ENCODE peak calls at places on chromosomes 6 and 20, in six cellular contexts. J is mesenchymal stem cell, M is neuronal stem cell, K is H1, N is IMR-90, E is trophoblast cell. U is an unnamed sample.

GRCh38 chr6:34487536-34487935 is 21.7 kb downstream of the PACSIN1 start:
- DNase-seq in J (no peak), M (no peak), K (no peak), N (no peak), E (no peak), U (no peak)

GRCh38 chr6:144768676-144769599 is 483.8 kb downstream of the UTRN start:
- DNase-seq in J (no peak), M (no peak), K (no peak), N (no peak), E (no peak), U (no peak)

GRCh38 chr20:41365785-41366545 is 653 bp downstream of the EMILIN3 start:
- DNase-seq in J (no peak), M (no peak), K (no peak), N (no peak), E (peak; percentile 18), U (peak; percentile 46)

GRCh38 chr6:65569505-65569904 is 137.5 kb downstream of the EYS start:
- DNase-seq in J (no peak), M (no peak), K (peak; percentile 41), N (no peak), E (no peak), U (no peak)

GRCh38 chr6:148737806-148738205 is 9.0 kb upstream of the UST start:
- DNase-seq in J (no peak), M (no peak), K (no peak), N (no peak), E (no peak), U (no peak)

GRCh38 chr6:71529769-71530168 is 241.2 kb downstream of the OGFRL1 start:
- DNase-seq in J (no peak), M (no peak), K (no peak), N (no peak), E (no peak), U (no peak)

GRCh38 chr20:2799688-2800589 is 488 bp downstream of the CPXM1 start:
- DNase-seq in J (peak; percentile 27), M (no peak), K (no peak), N (peak; percentile 7), E (no peak), U (peak; percentile 49)

GRCh38 chr6:116450769-116451740 is 10.1 kb upstream of the CALHM6 start:
- DNase-seq in J (no peak), M (no peak), K (no peak), N (no peak), E (peak; percentile 92), U (no peak)

GRCh38 chr6:162765251-162765650 is 37.5 kb downstream of the PACRG start:
- DNase-seq in J (peak; percentile 10), M (no peak), K (no peak), N (no peak), E (no peak), U (no peak)

GRCh38 chr6:6861346-6861745 is 246.4 kb upstream of the RREB1 start:
- DNase-seq in J (no peak), M (no peak), K (no peak), N (no peak), E (no peak), U (no peak)

GRCh38 chr6:2782825-2783187 is 17.6 kb downstream of the WRNIP1 start:
- DNase-seq in J (no peak), M (no peak), K (no peak), N (no peak), E (no peak), U (no peak)

GRCh38 chr6:111798281-111798725 is 74.9 kb downstream of the FYN start:
- DNase-seq in J (no peak), M (no peak), K (no peak), N (no peak), E (no peak), U (no peak)

GRCh38 chr6:68139130-68139529 is 496.0 kb upstream of the ADGRB3 start:
- DNase-seq in J (no peak), M (peak; percentile 18), K (peak; percentile 33), N (no peak), E (no peak), U (peak; percentile 57)

GRCh38 chr20:60254901-60255411 is 296.7 kb downstream of the CDH26 start:
- DNase-seq in J (no peak), M (no peak), K (no peak), N (peak; percentile 73), E (no peak), U (no peak)

GRCh38 chr6:119717942-119718341 is 368.4 kb upstream of the MAN1A1 start:
- DNase-seq in J (no peak), M (no peak), K (no peak), N (no peak), E (peak; percentile 88), U (no peak)

DNA sequence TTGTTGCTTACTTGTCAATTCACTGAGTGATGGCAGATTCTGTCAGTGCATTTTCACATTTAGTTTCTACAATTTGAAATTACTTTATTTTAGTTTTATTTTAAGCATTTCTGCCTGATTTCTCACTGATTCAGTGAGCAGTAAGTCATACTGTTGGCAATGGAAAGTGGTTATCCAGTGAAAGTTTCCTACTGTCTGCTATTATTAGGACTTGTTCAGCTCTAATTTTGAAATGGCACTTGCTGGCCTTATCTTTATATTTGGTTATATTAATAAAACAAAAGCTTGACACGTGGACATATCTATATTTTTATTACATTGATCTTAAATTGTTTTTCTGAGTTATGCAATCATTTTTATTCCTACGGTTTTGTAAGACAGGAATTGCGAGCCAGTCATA is 871.8 kb upstream of the SLC35B3 start:
- DNase-seq in J (no peak), M (no peak), K (no peak), N (no peak), E (no peak), U (no peak)
- H4K91ac ChIP-seq in J (no peak overlapping the region), M (no peak overlapping the region), K (no peak overlapping the region), N (no peak overlapping the region), E (no peak overlapping the region), U (no peak overlapping the region)

DNA sequence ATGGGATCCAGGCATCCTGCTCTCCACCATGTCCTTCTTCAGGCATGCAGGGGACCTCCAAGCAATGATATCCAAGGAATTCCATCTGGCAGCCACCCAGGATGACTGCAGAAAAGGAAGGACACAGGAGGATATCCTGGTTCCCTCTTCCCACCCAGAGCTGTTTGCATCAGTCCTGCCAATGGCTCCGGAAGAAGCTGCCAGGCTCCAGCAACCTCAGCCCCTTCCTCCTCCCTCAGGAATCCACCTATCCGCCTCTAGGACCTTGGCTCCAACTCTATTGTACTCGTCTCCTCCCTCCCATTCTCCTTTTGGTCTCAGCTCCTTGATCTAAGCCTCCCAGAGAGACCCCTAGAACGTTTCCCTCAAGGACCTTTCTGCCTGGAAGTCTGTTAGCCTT is 733 bp upstream of the PSORS1C2 start:
- DNase-seq in J (no peak), M (no peak), K (no peak), N (peak; percentile 46), E (no peak), U (peak; percentile 81)
- H2BK5ac ChIP-seq in J (no peak overlapping the region), M (no peak overlapping the region), K (peak overlapping the region; percentile 89), N (no peak overlapping the region), E (no peak overlapping the region), U (no peak overlapping the region)

DNA sequence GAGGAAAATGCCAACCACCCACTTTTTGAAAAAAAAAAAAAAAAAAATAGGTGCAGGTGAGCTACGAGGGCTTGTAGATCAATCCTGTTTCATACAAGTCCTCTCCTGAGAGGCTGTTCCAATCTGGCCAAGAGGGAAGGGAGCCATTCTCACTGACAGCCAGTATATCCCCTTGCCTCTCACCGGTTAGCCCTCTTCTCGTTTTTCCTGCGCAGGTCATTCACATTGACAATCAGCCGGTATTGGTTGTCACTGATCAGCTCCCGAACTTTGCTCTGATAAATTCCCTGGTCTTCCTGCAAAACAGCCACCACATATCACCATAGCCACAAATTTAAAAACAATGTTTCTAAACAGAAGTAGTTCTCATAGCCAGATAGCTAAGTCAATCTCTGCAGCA is 1.4 kb downstream of the MCM3 start:
- DNase-seq in J (no peak), M (no peak), K (no peak), N (no peak), E (no peak), U (no peak)
- H4K91ac ChIP-seq in J (no peak overlapping the region), M (no peak overlapping the region), K (no peak overlapping the region), N (no peak overlapping the region), E (no peak overlapping the region), U (no peak overlapping the region)

DNA sequence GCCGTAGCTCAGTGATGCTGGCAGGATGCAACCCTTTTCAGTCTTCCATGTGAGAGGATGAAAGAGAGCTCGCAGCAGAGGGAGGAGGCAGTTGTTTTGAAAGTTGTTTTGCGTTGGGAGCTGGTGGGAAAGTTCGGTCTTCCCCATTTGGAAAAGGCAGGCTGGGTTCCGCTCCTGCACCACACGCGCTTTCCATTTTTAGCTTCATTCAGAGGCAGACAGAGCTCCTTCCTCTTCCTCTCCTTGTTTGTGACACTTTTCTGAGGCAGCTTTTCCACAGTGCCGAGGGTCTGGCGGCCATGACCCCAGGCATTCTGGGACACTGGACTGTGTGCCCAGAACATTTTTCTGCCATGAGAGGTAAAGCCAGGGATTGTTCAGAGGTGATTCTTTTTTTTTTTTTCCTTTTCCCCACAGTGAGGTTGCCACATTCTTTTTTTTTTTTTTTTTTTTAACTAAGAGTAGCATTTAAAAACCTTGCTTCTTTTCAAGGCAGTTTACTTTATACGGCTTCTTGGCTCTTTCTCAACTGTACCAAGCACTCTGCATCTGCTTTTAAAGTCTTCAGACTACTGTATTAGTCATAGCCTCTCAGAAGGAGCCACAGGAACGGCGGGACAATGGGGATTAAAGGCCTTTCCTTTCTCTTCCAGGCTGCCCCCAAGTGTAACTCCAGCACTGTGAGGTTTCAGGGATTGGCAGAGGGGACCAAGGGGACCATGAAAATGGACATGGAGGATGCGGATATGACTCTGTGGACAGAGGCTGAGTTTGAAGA is 1.6 kb downstream of the PRDM1 start:
- DNase-seq in J (peak; percentile 86), M (no peak), K (no peak), N (peak; percentile 87), E (peak; percentile 7), U (no peak)
- H2BK5ac ChIP-seq in J (no peak overlapping the region), M (no peak overlapping the region), K (no peak overlapping the region), N (peak overlapping the region; percentile 92), E (no peak overlapping the region), U (no peak overlapping the region)

DNA sequence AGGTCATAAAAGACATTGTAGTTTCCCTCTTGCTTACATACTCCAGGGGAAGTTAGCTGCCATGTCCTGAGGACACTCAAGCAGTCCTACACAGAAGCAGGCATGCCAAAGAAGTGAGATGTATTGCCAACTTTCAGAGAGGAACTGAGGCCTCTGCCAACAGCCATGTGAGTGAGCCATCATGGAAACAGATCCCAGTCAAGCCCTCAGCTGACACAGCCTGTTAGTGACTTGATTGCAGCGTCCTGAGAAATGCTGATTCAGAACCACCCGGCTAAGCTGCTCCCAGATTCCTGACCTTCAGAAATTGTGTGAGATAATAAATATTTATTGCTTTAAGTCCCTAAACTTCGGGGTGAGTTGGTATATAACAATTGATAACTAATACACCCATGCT is 38.1 kb downstream of the GSTA2 start:
- DNase-seq in J (no peak), M (no peak), K (no peak), N (no peak), E (peak; percentile 3), U (no peak)
- H4K91ac ChIP-seq in J (no peak overlapping the region), M (no peak overlapping the region), K (no peak overlapping the region), N (no peak overlapping the region), E (no peak overlapping the region), U (no peak overlapping the region)

GRCh38 chr20:32977281-32978008 is 26.8 kb downstream of the SUN5 start:
- DNase-seq in J (no peak), M (no peak), K (no peak), N (no peak), E (no peak), U (no peak)
- H2BK5ac ChIP-seq in J (no peak overlapping the region), M (peak overlapping the region; percentile 33), K (peak overlapping the region; percentile 26), N (no peak overlapping the region), E (no peak overlapping the region), U (no peak overlapping the region)